ENCODE peak calls at places on chromosome 1, in four cellular contexts. I is body of pancreas, S is ovary, Z is A549. K is an unnamed sample.

GRCh38 chr1:31483012-31483946 is 70.3 kb downstream of the SERINC2 start:
- DNase-seq in S (no peak), I (peak; percentile 30), Z (no peak), K (peak; percentile 51)

GRCh38 chr1:180291004-180291403 is 60.9 kb downstream of the LHX4 start:
- DNase-seq in Z (peak; percentile 19), I (no peak), S (no peak), K (no peak)

GRCh38 chr1:100302756-100303155 is 36.7 kb downstream of the RTCA start:
- DNase-seq in Z (no peak), S (no peak), I (no peak), K (no peak)

GRCh38 chr1:155113450-155113985 is 14.2 kb upstream of the EFNA1 start:
- DNase-seq in I (no peak), Z (no peak), S (no peak), K (no peak)

GRCh38 chr1:223077434-223077833 is 65.6 kb downstream of the TLR5 start:
- DNase-seq in Z (no peak), I (no peak), S (no peak), K (no peak)

GRCh38 chr1:145845514-145846161 is at the start of gene NUDT17:
- DNase-seq in Z (peak; percentile 93), S (peak; percentile 74), I (peak; percentile 80), K (peak; percentile 78)

GRCh38 chr1:117346206-117346928 is 20.9 kb upstream of the MAN1A2 start:
- DNase-seq in I (no peak), S (no peak), Z (no peak), K (no peak)

GRCh38 chr1:47681735-47682134 is 243.9 kb downstream of the FOXD2 start:
- DNase-seq in Z (no peak), S (no peak), I (no peak), K (no peak)

GRCh38 chr1:236552901-236553300 is 29.1 kb downstream of the LGALS8 start:
- DNase-seq in S (no peak), Z (no peak), I (no peak), K (no peak)

GRCh38 chr1:30280572-30280971 is 442.8 kb downstream of the MATN1 start:
- DNase-seq in S (no peak), Z (no peak), I (no peak), K (no peak)

GRCh38 chr1:23417570-23417969 is 7.0 kb downstream of the TCEA3 start:
- DNase-seq in S (no peak), Z (no peak), I (peak; percentile 78), K (no peak)

GRCh38 chr1:225532240-225532944 is 104.6 kb upstream of the LBR start:
- DNase-seq in I (no peak), Z (no peak), S (no peak), K (no peak)

GRCh38 chr1:38512789-38513188 is 346.8 kb downstream of the RRAGC start:
- DNase-seq in I (no peak), S (no peak), Z (no peak), K (peak; percentile 19)

GRCh38 chr1:158931055-158931737 is at the start of gene PYHIN1:
- DNase-seq in I (no peak), Z (no peak), S (no peak), K (no peak)

GRCh38 chr1:94416901-94417701 is 1.1 kb upstream of the ABCD3 start:
- DNase-seq in S (peak; percentile 21), I (peak; percentile 60), Z (no peak), K (peak; percentile 47)

GRCh38 chr1:185074307-185074706 is 28.9 kb downstream of the RNF2 start:
- DNase-seq in S (no peak), I (no peak), Z (no peak), K (no peak)

GRCh38 chr1:41418868-41419583 is 57.8 kb downstream of the FOXO6 start:
- DNase-seq in Z (peak; percentile 73), I (peak; percentile 67), S (no peak), K (peak; percentile 68)

GRCh38 chr1:229841230-229841629 is 215.2 kb downstream of the URB2 start:
- DNase-seq in S (no peak), Z (no peak), I (no peak), K (no peak)

GRCh38 chr1:214550339-214551051 is 907 bp downstream of the PTPN14 start:
- DNase-seq in I (no peak), S (no peak), Z (peak; percentile 53), K (peak; percentile 21)

GRCh38 chr1:193192586-193192985 is 6.2 kb upstream of the B3GALT2 start:
- DNase-seq in S (no peak), Z (no peak), I (no peak), K (no peak)

GRCh38 chr1:207352560-207352959 is 31.1 kb downstream of the CD55 start:
- DNase-seq in I (no peak), Z (no peak), S (no peak), K (no peak)

GRCh38 chr1:22930235-22930912 is 42.3 kb downstream of the LACTBL1 start:
- DNase-seq in I (peak; percentile 26), S (no peak), Z (peak; percentile 82), K (peak; percentile 21)

GRCh38 chr1:41795205-41795762 is 123.4 kb downstream of the HIVEP3 start:
- DNase-seq in S (no peak), Z (no peak), I (no peak), K (no peak)

GRCh38 chr1:111346089-111346885 is 55.6 kb downstream of the CHIA start:
- DNase-seq in S (peak; percentile 85), Z (peak; percentile 56), I (peak; percentile 92), K (peak; percentile 84)

GRCh38 chr1:156244126-156244525 is 2.1 kb downstream of the BGLAP start:
- DNase-seq in I (no peak), S (no peak), Z (no peak), K (no peak)

GRCh38 chr1:156238248-156238647 is 3.7 kb upstream of the BGLAP start:
- DNase-seq in I (no peak), S (no peak), Z (no peak), K (no peak)

GRCh38 chr1:156241926-156242325 is at the start of gene BGLAP:
- DNase-seq in Z (no peak), S (no peak), I (no peak), K (no peak)

GRCh38 chr1:156242738-156243137 is 754 bp downstream of the BGLAP start:
- DNase-seq in Z (no peak), S (no peak), I (no peak), K (no peak)

GRCh38 chr1:156241311-156241811 is 623 bp upstream of the BGLAP start:
- DNase-seq in Z (no peak), I (no peak), S (no peak), K (no peak)
- H3K4me3 ChIP-seq in Z (no peak overlapping the region), I (no peak overlapping the region), S (no peak overlapping the region), K (no peak overlapping the region)

DNA sequence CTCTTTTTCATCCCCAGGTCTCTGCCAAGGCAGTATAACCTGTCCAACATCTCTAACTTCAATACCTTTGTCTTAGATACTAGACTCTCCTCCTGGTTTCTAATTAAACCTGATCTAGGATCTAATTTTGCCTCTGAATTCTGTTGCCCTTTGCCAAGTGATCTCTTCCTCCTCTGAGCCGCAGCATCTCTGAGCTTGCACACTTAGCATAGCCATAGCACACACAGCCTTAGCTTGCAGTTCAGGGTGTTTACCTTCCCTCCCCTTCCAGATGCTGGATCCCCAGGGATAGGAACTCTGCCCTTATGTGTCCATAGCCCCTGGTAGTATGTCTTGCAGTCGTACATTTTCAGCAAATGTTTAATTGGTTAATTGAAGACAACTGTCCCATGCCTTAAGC is 30.3 kb downstream of the SELL start:
- DNase-seq in Z (no peak), I (no peak), S (no peak), K (no peak)
- H3K4me1 ChIP-seq in Z (no peaks in the 10 kb centered on the region), I (no peaks in the 10 kb centered on the region), S (no peaks in the 10 kb centered on the region), K (no peaks in the 10 kb centered on the region)

GRCh38 chr1:150619576-150620509 is 9.6 kb downstream of the ENSA start:
- DNase-seq in S (no peak), Z (peak; percentile 51), I (peak; percentile 54), K (no peak)
- TF ChIP-seq POLR2A in S (no peak), Z (no peak), I (no peak), K (no peak)

DNA sequence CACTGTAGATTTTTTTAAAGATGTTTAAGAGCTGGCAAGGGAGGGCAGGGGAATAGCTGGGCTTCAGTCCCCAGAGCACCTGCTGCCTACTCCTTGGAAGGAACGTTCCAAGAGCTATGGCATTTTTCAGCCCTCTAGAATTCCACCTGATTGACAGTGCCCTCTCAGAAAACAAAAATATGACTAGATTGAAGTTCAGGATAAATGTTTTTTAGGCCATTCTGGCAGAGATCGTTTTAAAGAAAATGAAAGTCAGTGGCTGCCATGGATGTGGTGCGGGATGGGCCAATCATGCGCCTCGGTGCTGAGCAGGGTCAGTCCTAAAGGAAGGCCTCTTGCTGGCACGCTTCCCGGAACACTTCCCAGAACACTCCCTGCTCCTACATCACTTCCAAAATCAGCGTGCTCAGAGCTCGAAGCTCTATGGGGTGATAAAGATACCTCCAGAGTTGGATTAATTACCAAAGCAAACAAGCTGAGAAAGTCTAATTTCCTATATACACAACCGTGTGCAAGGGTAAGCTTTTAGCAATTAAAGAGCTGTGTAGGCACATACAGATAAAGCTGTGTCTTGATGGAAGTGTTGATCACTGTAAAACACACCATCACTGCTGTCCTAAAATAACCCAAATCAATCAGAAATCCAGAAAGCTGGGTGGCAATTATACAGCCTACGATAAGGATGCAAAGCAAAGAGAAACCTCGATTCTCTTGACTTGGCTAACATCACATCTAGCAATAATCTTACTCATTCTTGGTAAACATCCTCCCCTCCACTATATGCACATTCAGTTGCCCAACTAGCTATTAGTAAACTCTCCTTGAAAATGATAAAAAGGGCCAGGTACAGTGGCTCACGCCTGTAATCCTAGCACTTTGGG is 34.6 kb downstream of the TGFBR3 start:
- DNase-seq in S (peak; percentile 98), Z (peak; percentile 63), I (peak; percentile 69), K (peak; percentile 97)
- H3K4me3 ChIP-seq in S (peak overlapping the region; percentile 12), Z (peak overlapping the region; percentile 24), I (no peak overlapping the region), K (peak overlapping the region; percentile 16)

GRCh38 chr1:28088168-28088961 is at the start of gene EYA3:
- DNase-seq in S (peak; percentile 97), Z (peak; percentile 98), I (peak; percentile 100), K (peak; percentile 100)

GRCh38 chr1:28087614-28088167 is 719 bp downstream of the EYA3 start:
- DNase-seq in Z (no peak), S (no peak), I (no peak), K (no peak)

GRCh38 chr1:28091043-28091781 is 2.8 kb upstream of the EYA3 start:
- DNase-seq in Z (peak; percentile 43), S (no peak), I (peak; percentile 78), K (peak; percentile 39)

GRCh38 chr1:28085129-28085528 is 3.3 kb downstream of the EYA3 start:
- DNase-seq in I (no peak), Z (no peak), S (no peak), K (no peak)

GRCh38 chr1:28086651-28087050 is 1.8 kb downstream of the EYA3 start:
- DNase-seq in S (no peak), Z (no peak), I (no peak), K (no peak)
- H3K4me1 ChIP-seq in S (peaks cover 4% of the 10 kb centered on the region), Z (peaks cover 23% of the 10 kb centered on the region), I (peaks cover 30% of the 10 kb centered on the region), K (no peaks in the 10 kb centered on the region)

GRCh38 chr1:232944342-232944741 is 6.1 kb upstream of the NTPCR start:
- DNase-seq in S (no peak), I (no peak), Z (no peak), K (no peak)

GRCh38 chr1:232939748-232940147 is 10.7 kb upstream of the NTPCR start:
- DNase-seq in S (no peak), I (no peak), Z (no peak), K (no peak)

GRCh38 chr1:232942413-232943294 is 7.8 kb upstream of the NTPCR start:
- DNase-seq in S (no peak), I (no peak), Z (no peak), K (no peak)

GRCh38 chr1:232940262-232940661 is 10.1 kb upstream of the NTPCR start:
- DNase-seq in I (no peak), Z (no peak), S (no peak), K (no peak)

GRCh38 chr1:232943679-232944252 is 6.6 kb upstream of the NTPCR start:
- DNase-seq in S (no peak), I (no peak), Z (no peak), K (no peak)
- TF ChIP-seq POLR2A in S (no peak), I (no peak), Z (no peak), K (no peak)